ENCODE peak calls at places on chromosomes 3 and 15, in eight cellular contexts. K is transverse colon, T is mammary epithelial cell, X is stomach, Q is Calu3, W is HFFc6, F is GM06990, E is omental fat pad. A is an unnamed sample.

GRCh38 chr3:128665362-128666021 is 14.9 kb upstream of the RPN1 start:
- DNase-seq in K (no peak), T (no peak), X (no peak), Q (peak; percentile 22), W (no peak), F (no peak), E (no peak), A (no peak)

GRCh38 chr3:141388823-141389617 is 20.7 kb downstream of the ZBTB38 start:
- DNase-seq in K (no peak), T (no peak), X (no peak), Q (no peak), W (no peak), F (no peak), E (no peak), A (no peak)

GRCh38 chr3:15804553-15805095 is 6.8 kb upstream of the ANKRD28 start:
- DNase-seq in K (no peak), T (no peak), X (no peak), Q (no peak), W (no peak), F (peak; percentile 69), E (no peak), A (no peak)

GRCh38 chr15:79007066-79007465 is 62.2 kb upstream of the CTSH start:
- DNase-seq in K (peak; percentile 53), T (no peak), X (peak; percentile 63), Q (peak; percentile 43), W (peak; percentile 15), F (no peak), E (peak; percentile 34), A (no peak)

GRCh38 chr3:12420393-12420792 is 63.9 kb upstream of the TSEN2 start:
- DNase-seq in K (no peak), T (no peak), X (no peak), Q (no peak), W (no peak), F (no peak), E (no peak), A (no peak)

GRCh38 chr3:54891540-54891897 is 36.3 kb downstream of the LRTM1 start:
- DNase-seq in K (peak; percentile 81), T (peak; percentile 97), X (peak; percentile 64), Q (peak; percentile 64), W (peak; percentile 98), F (no peak), E (no peak), A (peak; percentile 76)

GRCh38 chr3:29186982-29187718 is 93.7 kb upstream of the RBMS3 start:
- DNase-seq in K (no peak), T (peak; percentile 94), X (no peak), Q (no peak), W (peak; percentile 88), F (no peak), E (no peak), A (no peak)

GRCh38 chr15:41935566-41936020 is 36.8 kb downstream of the EHD4 start:
- DNase-seq in K (no peak), T (peak; percentile 39), X (no peak), Q (no peak), W (no peak), F (no peak), E (no peak), A (peak; percentile 56)

GRCh38 chr15:58453931-58454793 is 22.4 kb downstream of the LIPC start:
- DNase-seq in K (no peak), T (no peak), X (no peak), Q (no peak), W (no peak), F (peak; percentile 36), E (no peak), A (no peak)

GRCh38 chr3:13420051-13420816 is at the start of gene NUP210:
- DNase-seq in K (peak; percentile 70), T (no peak), X (peak; percentile 64), Q (peak; percentile 71), W (no peak), F (peak; percentile 85), E (no peak), A (no peak)

GRCh38 chr3:155890671-155891190 is 20.3 kb downstream of the GMPS start:
- DNase-seq in K (no peak), T (no peak), X (no peak), Q (no peak), W (peak; percentile 30), F (no peak), E (no peak), A (no peak)

GRCh38 chr3:43727930-43728329 is 37.2 kb downstream of the ABHD5 start:
- DNase-seq in K (no peak), T (no peak), X (no peak), Q (no peak), W (no peak), F (no peak), E (no peak), A (no peak)

GRCh38 chr3:194261581-194262063 is 89.5 kb downstream of the CPN2 start:
- DNase-seq in K (no peak), T (no peak), X (peak; percentile 15), Q (no peak), W (no peak), F (no peak), E (no peak), A (peak; percentile 65)

GRCh38 chr3:38611866-38612265 is 37.6 kb downstream of the SCN5A start:
- DNase-seq in K (no peak), T (no peak), X (no peak), Q (no peak), W (no peak), F (no peak), E (no peak), A (no peak)

GRCh38 chr3:16884748-16885587 is at the start of gene PLCL2:
- DNase-seq in K (peak; percentile 61), T (peak; percentile 9), X (peak; percentile 50), Q (peak; percentile 35), W (peak; percentile 29), F (peak; percentile 80), E (no peak), A (peak; percentile 76)
- TF ChIP-seq CTCF in K (no peak), T (no peak), X (no peak), Q (no peak), W (no peak), F (no peak), E (no peak), A (no peak)

GRCh38 chr3:195909294-195909644 is 918 bp upstream of the TNK2 start:
- DNase-seq in K (peak; percentile 31), T (no peak), X (no peak), Q (no peak), W (no peak), F (no peak), E (no peak), A (no peak)

GRCh38 chr3:195908439-195909293 is at the start of gene TNK2:
- DNase-seq in K (peak; percentile 50), T (no peak), X (peak; percentile 47), Q (peak; percentile 44), W (no peak), F (peak; percentile 47), E (no peak), A (no peak)

GRCh38 chr3:195911041-195911945 is 2.9 kb upstream of the TNK2 start:
- DNase-seq in K (no peak), T (no peak), X (no peak), Q (no peak), W (no peak), F (no peak), E (no peak), A (no peak)

GRCh38 chr3:195910499-195910845 is 2.1 kb upstream of the TNK2 start:
- DNase-seq in K (no peak), T (no peak), X (no peak), Q (no peak), W (no peak), F (no peak), E (no peak), A (no peak)

DNA sequence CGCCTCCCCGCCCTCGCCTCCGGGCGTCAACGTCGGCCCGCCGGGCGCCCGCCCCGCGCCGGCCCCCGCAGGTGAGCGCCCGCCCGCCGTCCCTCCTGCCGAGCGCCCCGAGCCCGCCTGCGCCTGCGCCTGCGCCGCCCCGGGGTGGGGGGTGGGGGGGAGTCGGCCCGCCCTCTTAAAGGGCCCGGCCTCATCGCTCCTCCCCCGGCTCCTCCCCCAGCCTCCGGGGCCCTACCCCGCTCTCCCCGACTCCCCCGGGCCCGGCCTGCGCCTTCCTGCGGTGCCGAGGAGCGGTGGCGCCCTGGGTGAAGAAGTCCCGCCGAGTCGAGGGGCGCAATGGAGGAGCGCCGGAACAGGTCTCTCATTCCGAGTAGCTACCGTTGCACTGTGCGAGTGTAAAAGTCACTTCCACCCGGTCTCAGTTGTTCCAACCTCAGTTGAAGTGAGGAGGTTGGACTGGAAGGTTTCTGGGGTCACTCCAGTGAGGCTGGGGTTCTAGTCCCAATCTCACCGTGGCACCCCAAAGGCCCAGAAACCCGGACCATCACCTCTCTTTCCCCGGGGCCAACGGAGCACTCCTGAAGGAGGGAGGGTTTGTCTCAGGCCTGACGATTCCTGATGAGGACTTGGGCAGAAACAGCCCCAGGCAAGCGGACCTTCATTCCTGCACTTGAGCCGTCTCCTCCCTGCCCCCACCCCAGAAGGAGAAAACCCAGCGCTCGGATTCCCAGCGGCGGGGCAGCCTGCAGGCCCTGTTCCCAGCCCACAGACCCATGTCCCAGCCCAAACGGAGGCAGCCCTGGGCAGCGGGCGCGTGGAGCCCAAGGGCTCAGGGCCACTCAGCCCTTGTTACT is 1.5 kb upstream of the TNK2 start:
- DNase-seq in K (peak; percentile 92), T (peak; percentile 80), X (peak; percentile 92), Q (peak; percentile 83), W (no peak), F (peak; percentile 88), E (no peak), A (peak; percentile 88)
- TF ChIP-seq CTCF in K (no peak), T (no peak), X (no peak), Q (no peak), W (no peak), F (no peak), E (no peak), A (no peak)

DNA sequence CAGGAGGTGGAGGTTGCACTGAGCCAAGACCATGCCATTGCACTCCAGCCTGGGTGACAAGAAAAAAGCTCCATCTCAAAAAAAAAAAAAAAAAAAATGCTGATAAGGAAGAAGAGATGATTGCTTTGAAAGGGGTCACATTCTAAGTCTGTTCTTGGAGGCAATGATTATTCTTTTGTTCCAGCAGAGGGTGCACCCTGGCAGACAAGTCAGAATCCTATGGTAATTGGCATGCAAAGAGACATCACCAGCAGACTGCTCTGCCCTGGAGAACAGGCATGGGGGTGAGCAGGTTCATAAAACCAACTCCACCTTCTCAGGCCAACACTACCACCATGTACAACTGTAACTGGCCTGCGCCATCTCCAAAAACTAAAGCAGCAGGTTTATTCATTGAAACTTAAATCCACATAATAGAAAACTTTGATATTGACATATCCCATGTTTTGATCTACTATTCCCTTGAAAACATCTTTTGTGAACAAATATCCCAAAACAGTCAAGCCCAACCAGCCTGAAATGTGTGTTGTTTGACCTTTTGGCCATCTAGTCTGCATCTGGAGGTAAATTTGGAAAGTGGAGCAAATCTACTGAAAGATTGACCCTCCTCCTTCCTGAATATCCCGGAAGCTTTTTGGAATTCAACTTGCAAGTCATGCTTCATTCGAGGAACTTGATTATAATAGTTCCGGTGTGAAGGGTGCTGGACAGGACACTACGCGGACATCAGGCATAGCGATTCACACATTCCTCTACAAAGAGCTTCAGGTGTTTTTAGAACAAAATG is 100.3 kb downstream of the MECOM start:
- DNase-seq in K (no peak), T (no peak), X (no peak), Q (peak; percentile 22), W (no peak), F (no peak), E (no peak), A (no peak)
- TF ChIP-seq CTCF in K (no peak), T (no peak), X (no peak), Q (no peak), W (no peak), F (peak; percentile 14), E (no peak), A (no peak)

DNA sequence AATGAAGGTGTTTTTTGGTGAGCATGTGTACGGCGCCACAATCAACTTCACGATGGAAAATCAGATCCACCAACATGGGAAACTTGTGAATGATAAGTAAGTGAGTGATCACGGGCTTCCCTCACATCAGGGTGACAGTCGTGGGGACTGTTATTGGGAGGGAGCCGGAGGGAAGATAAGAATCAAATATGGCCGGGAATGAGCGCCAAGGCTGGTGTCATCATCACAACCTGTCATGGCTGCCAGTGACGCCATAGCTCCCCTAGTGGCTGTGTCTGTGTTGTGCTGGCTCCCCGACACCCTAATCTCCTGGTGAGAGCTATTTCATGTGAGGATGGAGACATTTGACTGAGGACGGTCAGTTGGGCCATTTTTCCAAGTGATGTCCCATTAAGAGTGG is 168.5 kb downstream of the SV2B start:
- DNase-seq in K (no peak), T (no peak), X (no peak), Q (no peak), W (no peak), F (no peak), E (no peak), A (no peak)
- TF ChIP-seq CTCF in K (no peak), T (peak; percentile 28), X (no peak), Q (no peak), W (peak; percentile 65), F (peak; percentile 37), E (no peak), A (no peak)

A was measured in coronary artery.